ENCODE peak calls at places on chromosome 14, in nine cellular contexts. One of them, this sample, is unnamed.

GRCh38 chr14:72739446-72740405 is 154.2 kb downstream of the DPF3 start:
- DNase-seq in fibroblast of lung: no peak
- DNase-seq in activated CD8-positive, alpha-beta memory T cell treated with anti-CD3 and anti-CD28 coated beads for 48 hours: no peak
- DNase-seq in lower leg skin: peak
- DNase-seq in sigmoid colon: peak
- DNase-seq in stimulated activated CD4-positive, alpha-beta T cell treated with anti-CD3 and anti-CD28 coated beads, Interleukin-4, amount 100 ng/mL, for 24 hours: no peak
- DNase-seq in OCI-LY7: no peak
- DNase-seq in aorta: no peak
- DNase-seq in Ammon's horn: no peak
- DNase-seq in this sample: no peak

GRCh38 chr14:90785876-90786450 is 30.3 kb downstream of the TTC7B start:
- DNase-seq in Ammon's horn: no peak
- DNase-seq in sigmoid colon: peak
- DNase-seq in stimulated activated CD4-positive, alpha-beta T cell treated with anti-CD3 and anti-CD28 coated beads, Interleukin-4, amount 100 ng/mL, for 24 hours: no peak
- DNase-seq in fibroblast of lung: no peak
- DNase-seq in lower leg skin: peak
- DNase-seq in activated CD8-positive, alpha-beta memory T cell treated with anti-CD3 and anti-CD28 coated beads for 48 hours: no peak
- DNase-seq in OCI-LY7: no peak
- DNase-seq in aorta: no peak
- DNase-seq in this sample: peak

GRCh38 chr14:60344751-60345150 is 95.7 kb downstream of the PPM1A start:
- DNase-seq in lower leg skin: no peak
- DNase-seq in Ammon's horn: no peak
- DNase-seq in OCI-LY7: no peak
- DNase-seq in aorta: no peak
- DNase-seq in fibroblast of lung: no peak
- DNase-seq in sigmoid colon: no peak
- DNase-seq in activated CD8-positive, alpha-beta memory T cell treated with anti-CD3 and anti-CD28 coated beads for 48 hours: no peak
- DNase-seq in stimulated activated CD4-positive, alpha-beta T cell treated with anti-CD3 and anti-CD28 coated beads, Interleukin-4, amount 100 ng/mL, for 24 hours: no peak
- DNase-seq in this sample: no peak

GRCh38 chr14:42550282-42550681 is 943.6 kb downstream of the LRFN5 start:
- DNase-seq in stimulated activated CD4-positive, alpha-beta T cell treated with anti-CD3 and anti-CD28 coated beads, Interleukin-4, amount 100 ng/mL, for 24 hours: no peak
- DNase-seq in activated CD8-positive, alpha-beta memory T cell treated with anti-CD3 and anti-CD28 coated beads for 48 hours: no peak
- DNase-seq in aorta: no peak
- DNase-seq in sigmoid colon: no peak
- DNase-seq in Ammon's horn: no peak
- DNase-seq in OCI-LY7: no peak
- DNase-seq in fibroblast of lung: no peak
- DNase-seq in lower leg skin: no peak
- DNase-seq in this sample: no peak

GRCh38 chr14:58280954-58281787 is 17.2 kb upstream of the ARID4A start:
- DNase-seq in fibroblast of lung: peak
- DNase-seq in lower leg skin: no peak
- DNase-seq in stimulated activated CD4-positive, alpha-beta T cell treated with anti-CD3 and anti-CD28 coated beads, Interleukin-4, amount 100 ng/mL, for 24 hours: peak
- DNase-seq in Ammon's horn: peak
- DNase-seq in aorta: peak
- DNase-seq in OCI-LY7: no peak
- DNase-seq in sigmoid colon: no peak
- DNase-seq in activated CD8-positive, alpha-beta memory T cell treated with anti-CD3 and anti-CD28 coated beads for 48 hours: no peak
- DNase-seq in this sample: no peak

GRCh38 chr14:35915185-35915584 is 89.0 kb downstream of the BRMS1L start:
- DNase-seq in Ammon's horn: no peak
- DNase-seq in lower leg skin: no peak
- DNase-seq in aorta: no peak
- DNase-seq in activated CD8-positive, alpha-beta memory T cell treated with anti-CD3 and anti-CD28 coated beads for 48 hours: no peak
- DNase-seq in stimulated activated CD4-positive, alpha-beta T cell treated with anti-CD3 and anti-CD28 coated beads, Interleukin-4, amount 100 ng/mL, for 24 hours: no peak
- DNase-seq in OCI-LY7: no peak
- DNase-seq in fibroblast of lung: no peak
- DNase-seq in sigmoid colon: no peak
- DNase-seq in this sample: no peak

GRCh38 chr14:75459099-75459741 is 31.4 kb downstream of the JDP2 start:
- DNase-seq in Ammon's horn: peak
- DNase-seq in activated CD8-positive, alpha-beta memory T cell treated with anti-CD3 and anti-CD28 coated beads for 48 hours: no peak
- DNase-seq in sigmoid colon: peak
- DNase-seq in stimulated activated CD4-positive, alpha-beta T cell treated with anti-CD3 and anti-CD28 coated beads, Interleukin-4, amount 100 ng/mL, for 24 hours: no peak
- DNase-seq in lower leg skin: peak
- DNase-seq in fibroblast of lung: no peak
- DNase-seq in OCI-LY7: no peak
- DNase-seq in aorta: no peak
- DNase-seq in this sample: peak

GRCh38 chr14:69484444-69485113 is at the start of gene PLEKHD1:
- DNase-seq in stimulated activated CD4-positive, alpha-beta T cell treated with anti-CD3 and anti-CD28 coated beads, Interleukin-4, amount 100 ng/mL, for 24 hours: no peak
- DNase-seq in OCI-LY7: no peak
- DNase-seq in activated CD8-positive, alpha-beta memory T cell treated with anti-CD3 and anti-CD28 coated beads for 48 hours: no peak
- DNase-seq in fibroblast of lung: no peak
- DNase-seq in sigmoid colon: no peak
- DNase-seq in aorta: no peak
- DNase-seq in lower leg skin: no peak
- DNase-seq in Ammon's horn: no peak
- DNase-seq in this sample: peak

GRCh38 chr14:64725360-64725815 is 21.2 kb downstream of the PLEKHG3 start:
- DNase-seq in lower leg skin: peak
- DNase-seq in OCI-LY7: no peak
- DNase-seq in activated CD8-positive, alpha-beta memory T cell treated with anti-CD3 and anti-CD28 coated beads for 48 hours: no peak
- DNase-seq in aorta: no peak
- DNase-seq in fibroblast of lung: no peak
- DNase-seq in Ammon's horn: no peak
- DNase-seq in stimulated activated CD4-positive, alpha-beta T cell treated with anti-CD3 and anti-CD28 coated beads, Interleukin-4, amount 100 ng/mL, for 24 hours: no peak
- DNase-seq in sigmoid colon: peak
- DNase-seq in this sample: no peak

GRCh38 chr14:63543826-63544320 is 696 bp upstream of the PPP2R5E start:
- DNase-seq in stimulated activated CD4-positive, alpha-beta T cell treated with anti-CD3 and anti-CD28 coated beads, Interleukin-4, amount 100 ng/mL, for 24 hours: no peak
- DNase-seq in fibroblast of lung: no peak
- DNase-seq in OCI-LY7: no peak
- DNase-seq in lower leg skin: no peak
- DNase-seq in sigmoid colon: no peak
- DNase-seq in activated CD8-positive, alpha-beta memory T cell treated with anti-CD3 and anti-CD28 coated beads for 48 hours: no peak
- DNase-seq in aorta: no peak
- DNase-seq in Ammon's horn: no peak
- DNase-seq in this sample: no peak

GRCh38 chr14:61539631-61540030 is 155.7 kb upstream of the HIF1A start:
- DNase-seq in aorta: no peak
- DNase-seq in Ammon's horn: no peak
- DNase-seq in sigmoid colon: no peak
- DNase-seq in OCI-LY7: no peak
- DNase-seq in stimulated activated CD4-positive, alpha-beta T cell treated with anti-CD3 and anti-CD28 coated beads, Interleukin-4, amount 100 ng/mL, for 24 hours: no peak
- DNase-seq in lower leg skin: peak
- DNase-seq in fibroblast of lung: no peak
- DNase-seq in activated CD8-positive, alpha-beta memory T cell treated with anti-CD3 and anti-CD28 coated beads for 48 hours: no peak
- DNase-seq in this sample: peak